ENCODE peak calls at places on chromosomes 2 and 18, in seven cellular contexts. One of them, this sample, is unnamed.

GRCh38 chr2:191150451-191151314 is at the start of gene STAT4:
- DNase-seq in GM18507: no peak
- DNase-seq in T-helper 2 cell: peak; percentile 66
- DNase-seq in posterior vena cava: peak; percentile 59
- DNase-seq in foreskin fibroblast: peak; percentile 58
- DNase-seq in nephron progenitor cell: peak; percentile 43
- DNase-seq in heart left ventricle: peak; percentile 42
- DNase-seq in this sample: peak; percentile 78

GRCh38 chr2:12856934-12857660 is 140.4 kb downstream of the TRIB2 start:
- DNase-seq in GM18507: no peak
- DNase-seq in T-helper 2 cell: no peak
- DNase-seq in posterior vena cava: no peak
- DNase-seq in foreskin fibroblast: peak; percentile 74
- DNase-seq in nephron progenitor cell: no peak
- DNase-seq in heart left ventricle: no peak
- DNase-seq in this sample: peak; percentile 26

GRCh38 chr2:112182581-112183034 is 44.4 kb downstream of the FBLN7 start:
- DNase-seq in GM18507: no peak
- DNase-seq in T-helper 2 cell: peak; percentile 26
- DNase-seq in posterior vena cava: no peak
- DNase-seq in foreskin fibroblast: no peak
- DNase-seq in nephron progenitor cell: no peak
- DNase-seq in heart left ventricle: no peak
- DNase-seq in this sample: peak; percentile 28

GRCh38 chr2:174615951-174616436 is 18.4 kb upstream of the WIPF1 start:
- DNase-seq in GM18507: no peak
- DNase-seq in T-helper 2 cell: no peak
- DNase-seq in posterior vena cava: no peak
- DNase-seq in foreskin fibroblast: peak; percentile 74
- DNase-seq in nephron progenitor cell: no peak
- DNase-seq in heart left ventricle: peak; percentile 53
- DNase-seq in this sample: no peak

GRCh38 chr2:18299423-18300212 is 260.8 kb downstream of the RDH14 start:
- DNase-seq in GM18507: no peak
- DNase-seq in T-helper 2 cell: no peak
- DNase-seq in posterior vena cava: no peak
- DNase-seq in foreskin fibroblast: peak; percentile 88
- DNase-seq in nephron progenitor cell: no peak
- DNase-seq in heart left ventricle: peak; percentile 24
- DNase-seq in this sample: no peak

GRCh38 chr18:31891566-31891965 is 51.4 kb downstream of the TRAPPC8 start:
- DNase-seq in GM18507: no peak
- DNase-seq in T-helper 2 cell: no peak
- DNase-seq in posterior vena cava: no peak
- DNase-seq in foreskin fibroblast: no peak
- DNase-seq in nephron progenitor cell: no peak
- DNase-seq in heart left ventricle: no peak
- DNase-seq in this sample: no peak

GRCh38 chr18:41052625-41053024 is 902.4 kb upstream of the PIK3C3 start:
- DNase-seq in GM18507: no peak
- DNase-seq in T-helper 2 cell: no peak
- DNase-seq in posterior vena cava: no peak
- DNase-seq in foreskin fibroblast: no peak
- DNase-seq in nephron progenitor cell: no peak
- DNase-seq in heart left ventricle: no peak
- DNase-seq in this sample: no peak

GRCh38 chr2:159046966-159047365 is 78.5 kb downstream of the TANC1 start:
- DNase-seq in GM18507: no peak
- DNase-seq in T-helper 2 cell: no peak
- DNase-seq in posterior vena cava: no peak
- DNase-seq in foreskin fibroblast: peak; percentile 41
- DNase-seq in nephron progenitor cell: no peak
- DNase-seq in heart left ventricle: no peak
- DNase-seq in this sample: no peak

GRCh38 chr2:62140785-62141740 is 54.9 kb upstream of the B3GNT2 start:
- DNase-seq in GM18507: no peak
- DNase-seq in T-helper 2 cell: no peak
- DNase-seq in posterior vena cava: no peak
- DNase-seq in foreskin fibroblast: no peak
- DNase-seq in nephron progenitor cell: no peak
- DNase-seq in heart left ventricle: no peak
- DNase-seq in this sample: no peak

This sample was measured in activated T-helper 1 cell treated with anti-CD3 and anti-CD28 coated beads, Interleukin-12 subunit alpha, Interleukin-12 subunit beta, Interleukin-2, Interleukin-4 antibody, amounts not matched to agents 30 ng/mL and 10 ng/mL and 1 ng/mL, durations not matched to agents 14 hours and 24 hours and 36 hours.